ENCODE peak calls at places on chromosomes 11 and 22, in six cellular contexts. U is sigmoid colon, N is tibial nerve, Q is ovary, M is hepatocyte, F is tibial artery. K is an unnamed sample.

GRCh38 chr11:8313504-8314090 is 49.9 kb upstream of the LMO1 start:
- DNase-seq in U (peak; percentile 59), N (no peak), Q (no peak), M (no peak), F (peak; percentile 35), K (no peak)

GRCh38 chr11:83918471-83918870 is 632.3 kb upstream of the CCDC90B start:
- DNase-seq in U (peak; percentile 74), N (no peak), Q (no peak), M (no peak), F (peak; percentile 83), K (no peak)

GRCh38 chr22:19646383-19646782 is 67.9 kb upstream of the SEPTIN5 start:
- DNase-seq in U (no peak), N (no peak), Q (no peak), M (no peak), F (peak; percentile 7), K (no peak)

GRCh38 chr22:23269441-23270211 is 89.3 kb downstream of the BCR start:
- DNase-seq in U (no peak), N (no peak), Q (no peak), M (no peak), F (no peak), K (no peak)

GRCh38 chr11:36622431-36623136 is 24.5 kb upstream of the RAG2 start:
- DNase-seq in U (no peak), N (no peak), Q (no peak), M (peak; percentile 40), F (no peak), K (no peak)

GRCh38 chr11:104649002-104649401 is 249.3 kb downstream of the CASP12 start:
- DNase-seq in U (no peak), N (no peak), Q (no peak), M (no peak), F (no peak), K (no peak)

GRCh38 chr11:6619021-6619745 is at the start of gene TPP1:
- DNase-seq in U (peak; percentile 98), N (peak; percentile 90), Q (peak; percentile 89), M (peak; percentile 96), F (peak; percentile 97), K (peak; percentile 95)

GRCh38 chr11:131955901-131956300 is 585.5 kb downstream of the NTM start:
- DNase-seq in U (no peak), N (no peak), Q (no peak), M (no peak), F (no peak), K (no peak)

GRCh38 chr22:22682807-22683667 is 38.6 kb downstream of the GGTLC2 start:
- DNase-seq in U (no peak), N (no peak), Q (no peak), M (no peak), F (peak; percentile 15), K (no peak)

GRCh38 chr22:50532353-50532700 is 2.5 kb upstream of the TYMP start:
- DNase-seq in U (no peak), N (no peak), Q (no peak), M (peak; percentile 33), F (no peak), K (peak; percentile 63)

GRCh38 chr22:50523806-50524663 is 1.4 kb downstream of the SCO2 start:
- DNase-seq in U (peak; percentile 69), N (no peak), Q (no peak), M (peak; percentile 15), F (no peak), K (peak; percentile 43)

DNA sequence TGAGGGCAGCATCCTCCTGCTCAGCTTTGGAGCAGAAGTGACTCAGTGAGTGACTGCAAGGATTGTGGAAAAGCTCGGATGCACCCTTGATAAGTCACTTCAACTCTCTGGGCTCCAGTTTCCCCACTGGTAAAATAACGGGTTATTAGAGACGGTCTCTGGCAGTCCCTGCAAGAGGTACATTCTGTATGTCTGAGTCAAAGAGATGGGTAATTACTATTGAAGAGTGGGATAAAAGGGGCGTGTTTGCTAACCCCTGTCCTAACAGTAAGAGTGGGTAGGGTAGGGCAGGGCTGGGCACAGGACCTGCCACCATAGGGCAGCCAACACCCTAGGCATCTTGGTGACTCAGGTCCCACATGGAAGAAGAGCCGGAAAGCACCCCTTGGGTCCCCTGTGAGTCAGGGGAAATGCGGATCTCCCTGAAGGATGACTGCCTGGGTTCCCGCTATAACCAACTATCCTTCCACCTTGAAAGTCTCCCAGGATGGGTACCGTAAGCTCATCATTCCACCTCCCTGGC is 7.3 kb upstream of the AHNAK start:
- DNase-seq in U (no peak), N (no peak), Q (no peak), M (no peak), F (no peak), K (peak; percentile 62)
- H3K4me1 ChIP-seq in U (peaks cover 78% of the 10 kb centered on the region), N (peaks cover 84% of the 10 kb centered on the region), Q (peaks cover 36% of the 10 kb centered on the region), M (peaks cover 66% of the 10 kb centered on the region), F (peaks cover 85% of the 10 kb centered on the region), K (peaks cover 93% of the 10 kb centered on the region)

DNA sequence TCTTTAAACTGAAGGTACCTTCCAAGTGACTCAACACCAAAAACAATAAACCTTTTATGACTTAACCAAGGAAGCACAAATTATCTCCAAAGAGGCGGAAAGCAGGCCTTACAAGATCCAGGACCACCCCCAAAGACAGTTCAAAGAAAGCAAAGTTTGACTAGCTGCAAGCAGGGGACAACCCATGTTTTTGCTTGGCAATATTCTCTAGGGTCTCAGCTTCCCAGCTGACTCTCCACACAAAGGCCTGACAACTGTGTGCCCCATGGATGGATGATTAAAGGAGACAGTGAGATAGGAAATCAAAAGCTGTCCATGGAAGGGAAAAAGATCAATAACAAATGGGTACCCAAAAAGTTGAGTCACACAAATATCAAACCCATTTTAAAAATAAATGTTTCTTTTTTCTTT is 232.2 kb downstream of the DDX10 start:
- DNase-seq in U (no peak), N (no peak), Q (no peak), M (no peak), F (no peak), K (no peak)
- H3K27ac ChIP-seq in U (no peak overlapping the region), N (no peak overlapping the region), Q (no peak overlapping the region), M (no peak overlapping the region), F (no peak overlapping the region), K (no peak overlapping the region)

GRCh38 chr11:74487875-74488274 is 5.6 kb downstream of the LIPT2 start:
- DNase-seq in U (no peak), N (no peak), Q (no peak), M (no peak), F (no peak), K (no peak)
- TF ChIP-seq CTCF in U (no peak), N (no peak), Q (no peak), M (no peak), F (no peak), K (no peak)

GRCh38 chr22:48121984-48122383 is 1359.5 kb downstream of the TBC1D22A start:
- DNase-seq in U (no peak), N (no peak), Q (no peak), M (no peak), F (no peak), K (no peak)
- H3K4me1 ChIP-seq in U (no peaks in the 10 kb centered on the region), N (no peaks in the 10 kb centered on the region), Q (no peaks in the 10 kb centered on the region), M (no peaks in the 10 kb centered on the region), F (no peaks in the 10 kb centered on the region), K (no peaks in the 10 kb centered on the region)

GRCh38 chr22:32760396-32760795 is 41.1 kb upstream of the TIMP3 start:
- DNase-seq in U (no peak), N (no peak), Q (no peak), M (no peak), F (no peak), K (no peak)
- H3K27ac ChIP-seq in U (no peak overlapping the region), N (peak overlapping the region; percentile 79), Q (no peak overlapping the region), M (no peak overlapping the region), F (no peak overlapping the region), K (peak overlapping the region; percentile 18)

GRCh38 chr11:128756469-128756868 is 62.6 kb downstream of the FLI1 start:
- DNase-seq in U (no peak), N (no peak), Q (no peak), M (no peak), F (no peak), K (no peak)

GRCh38 chr11:128759597-128759996 is 65.7 kb downstream of the FLI1 start:
- DNase-seq in U (no peak), N (no peak), Q (no peak), M (peak; percentile 13), F (no peak), K (no peak)

GRCh38 chr11:128759168-128759567 is 65.3 kb downstream of the FLI1 start:
- DNase-seq in U (no peak), N (no peak), Q (no peak), M (no peak), F (no peak), K (no peak)

GRCh38 chr11:128757886-128758612 is 64.2 kb downstream of the FLI1 start:
- DNase-seq in U (no peak), N (no peak), Q (no peak), M (no peak), F (no peak), K (peak; percentile 46)

DNA sequence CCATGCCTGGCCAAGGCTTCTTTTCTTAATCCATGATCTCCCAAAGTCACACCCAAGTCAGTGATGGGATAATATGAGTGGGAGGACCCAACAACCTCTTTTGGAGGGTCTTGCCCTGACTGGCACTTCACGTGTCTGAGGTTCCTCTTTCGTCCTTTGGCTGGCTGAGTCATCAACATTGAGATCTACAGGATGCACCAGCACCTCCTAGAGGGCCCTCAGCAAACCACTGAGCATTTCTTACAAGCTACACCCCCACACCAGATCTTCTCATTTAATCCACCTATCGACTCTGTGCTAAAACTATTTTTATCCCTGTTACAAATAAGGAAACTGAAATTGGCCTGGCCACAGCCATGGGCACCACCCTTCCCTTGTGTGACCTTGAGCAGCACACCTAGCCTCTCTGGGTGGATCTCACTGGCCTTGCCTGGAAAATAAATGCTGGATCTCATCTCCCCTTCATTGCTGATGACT is 63.4 kb downstream of the FLI1 start:
- DNase-seq in U (no peak), N (no peak), Q (no peak), M (no peak), F (no peak), K (peak; percentile 69)
- TF ChIP-seq CTCF in U (no peak), N (peak; percentile 29), Q (no peak), M (no peak), F (peak; percentile 14), K (peak; percentile 16)

GRCh38 chr22:29813563-29813962 is 24.5 kb downstream of the ASCC2 start:
- DNase-seq in U (no peak), N (no peak), Q (no peak), M (peak; percentile 54), F (no peak), K (no peak)

GRCh38 chr22:29815580-29815979 is 22.5 kb downstream of the ASCC2 start:
- DNase-seq in U (no peak), N (no peak), Q (no peak), M (no peak), F (no peak), K (no peak)

GRCh38 chr22:29813126-29813525 is 24.9 kb downstream of the ASCC2 start:
- DNase-seq in U (no peak), N (no peak), Q (no peak), M (no peak), F (no peak), K (no peak)

GRCh38 chr22:29816128-29816527 is 21.9 kb downstream of the ASCC2 start:
- DNase-seq in U (no peak), N (no peak), Q (peak; percentile 44), M (no peak), F (no peak), K (no peak)

DNA sequence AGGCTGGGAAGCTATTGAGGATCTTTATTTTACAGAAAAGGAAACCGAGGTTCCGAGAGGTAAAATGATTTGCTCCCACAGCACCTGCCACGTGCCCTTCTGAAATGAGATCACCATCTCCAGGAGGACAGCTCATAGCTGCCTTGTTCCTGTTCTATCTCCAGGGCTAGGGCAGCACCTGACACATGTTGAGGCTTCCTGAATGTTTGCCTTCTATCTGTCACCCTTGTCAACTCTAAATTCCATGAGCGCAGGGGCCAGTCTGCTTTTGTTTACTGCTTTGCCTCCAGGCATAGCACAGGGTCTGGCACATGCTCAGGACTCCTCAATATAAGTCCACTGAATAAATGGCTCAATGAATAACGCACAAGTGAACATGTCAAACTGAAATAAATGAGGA is 24.1 kb downstream of the ASCC2 start:
- DNase-seq in U (no peak), N (no peak), Q (no peak), M (peak; percentile 29), F (no peak), K (no peak)
- H3K4me1 ChIP-seq in U (no peaks in the 10 kb centered on the region), N (peaks cover 5% of the 10 kb centered on the region), Q (no peaks in the 10 kb centered on the region), M (peaks cover 11% of the 10 kb centered on the region), F (no peaks in the 10 kb centered on the region), K (peaks cover 29% of the 10 kb centered on the region)

GRCh38 chr11:47183969-47184368 is 2.3 kb downstream of the PACSIN3 start:
- DNase-seq in U (no peak), N (no peak), Q (no peak), M (no peak), F (no peak), K (no peak)
- H3K27ac ChIP-seq in U (peak overlapping the region; percentile 96), N (peak overlapping the region; percentile 99), Q (no peak overlapping the region), M (peak overlapping the region; percentile 99), F (peak overlapping the region; percentile 97), K (peak overlapping the region; percentile 80)